ENCODE peak calls at places on chromosome 7, in seven cellular contexts. A is BE2C, F is psoas muscle, L is AG04450, U is cardiac muscle cell, M is colonic mucosa, I is mesendoderm. J is an unnamed sample.

GRCh38 chr7:33816106-33816505 is 89.2 kb upstream of the BMPER start:
- DNase-seq in I (no peak), F (no peak), M (no peak), U (peak), A (no peak), L (no peak), J (no peak)

GRCh38 chr7:75688200-75689136 is 50.3 kb downstream of the HIP1 start:
- DNase-seq in M (no peak), L (no peak), A (peak), U (no peak), F (peak), I (no peak), J (no peak)

GRCh38 chr7:142375710-142376313 is 118.0 kb upstream of the PRSS58 start:
- DNase-seq in U (peak), M (no peak), I (peak), A (no peak), L (no peak), F (peak), J (no peak)

GRCh38 chr7:98826400-98826799 is 43.4 kb downstream of the TMEM130 start:
- DNase-seq in I (no peak), U (no peak), M (no peak), A (no peak), F (no peak), L (no peak), J (no peak)

GRCh38 chr7:135508853-135509588 is 881 bp downstream of the CNOT4 start:
- DNase-seq in U (peak), A (peak), L (no peak), F (no peak), M (peak), I (peak), J (no peak)

GRCh38 chr7:45193868-45194267 is 36.3 kb downstream of the RAMP3 start:
- DNase-seq in U (no peak), L (no peak), A (no peak), M (no peak), F (peak), I (no peak), J (no peak)

GRCh38 chr7:37942934-37943610 is 22.6 kb downstream of the EPDR1 start:
- DNase-seq in M (peak), I (peak), U (peak), F (peak), L (no peak), A (no peak), J (no peak)

GRCh38 chr7:25759281-25759680 is 392.7 kb upstream of the NFE2L3 start:
- DNase-seq in M (no peak), A (no peak), I (no peak), L (no peak), F (no peak), U (no peak), J (no peak)

GRCh38 chr7:141072548-141073172 is 1.2 kb upstream of the TMEM178B start:
- DNase-seq in M (no peak), L (peak), I (peak), U (peak), F (peak), A (peak), J (no peak)

GRCh38 chr7:116194115-116194514 is 16.2 kb upstream of the TES start:
- DNase-seq in F (no peak), U (no peak), A (no peak), I (no peak), L (no peak), M (no peak), J (no peak)

GRCh38 chr7:99041526-99041925 is 102.4 kb downstream of the SMURF1 start:
- DNase-seq in L (no peak), F (no peak), I (no peak), U (no peak), A (no peak), M (peak), J (no peak)

GRCh38 chr7:76346778-76347177 is 12.0 kb downstream of the YWHAG start:
- DNase-seq in I (no peak), A (no peak), M (no peak), L (no peak), F (no peak), U (no peak), J (no peak)

GRCh38 chr7:25527665-25528064 is 299.4 kb upstream of the NPVF start:
- DNase-seq in I (no peak), F (no peak), A (no peak), M (no peak), L (no peak), U (no peak), J (no peak)

GRCh38 chr7:80014507-80014906 is 120.1 kb upstream of the GNAI1 start:
- DNase-seq in F (no peak), M (no peak), I (peak), U (no peak), A (no peak), L (no peak), J (no peak)
- H3K4me3 ChIP-seq in F (no peak), M (no peak), I (no peak), U (no peak), A (no peak), L (no peak), J (no peak)

DNA sequence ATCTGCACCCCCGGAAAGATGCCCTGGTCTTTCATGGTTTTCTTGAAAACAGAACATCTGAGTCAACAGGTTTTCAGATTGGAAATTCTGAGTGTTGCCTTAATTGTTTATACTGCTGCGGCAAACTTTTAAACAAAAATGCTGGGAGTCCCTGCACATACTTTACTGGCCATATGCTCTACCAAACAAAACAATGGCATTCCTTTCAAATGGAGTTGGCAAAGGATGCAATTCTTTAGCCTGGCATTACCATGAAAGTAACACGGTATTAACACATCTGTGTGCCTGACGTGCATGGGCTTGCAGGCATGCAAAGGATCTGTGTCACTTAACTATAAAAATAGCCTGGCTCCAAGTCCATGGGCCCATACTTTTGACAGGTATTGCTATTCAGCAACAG is 4.2 kb downstream of the INHBA start:
- DNase-seq in F (no peak), M (no peak), I (no peak), A (no peak), U (no peak), L (peak), J (no peak)
- H3K4me3 ChIP-seq in F (peak), M (no peak), I (no peak), A (no peak), U (peak), L (peak), J (peak)

GRCh38 chr7:867001-867405 is 9.4 kb upstream of the GET4 start:
- DNase-seq in M (peak), F (peak), I (no peak), U (no peak), A (no peak), L (peak), J (peak)
- H3K4me3 ChIP-seq in M (no peak), F (no peak), I (no peak), U (no peak), A (no peak), L (peak), J (peak)

DNA sequence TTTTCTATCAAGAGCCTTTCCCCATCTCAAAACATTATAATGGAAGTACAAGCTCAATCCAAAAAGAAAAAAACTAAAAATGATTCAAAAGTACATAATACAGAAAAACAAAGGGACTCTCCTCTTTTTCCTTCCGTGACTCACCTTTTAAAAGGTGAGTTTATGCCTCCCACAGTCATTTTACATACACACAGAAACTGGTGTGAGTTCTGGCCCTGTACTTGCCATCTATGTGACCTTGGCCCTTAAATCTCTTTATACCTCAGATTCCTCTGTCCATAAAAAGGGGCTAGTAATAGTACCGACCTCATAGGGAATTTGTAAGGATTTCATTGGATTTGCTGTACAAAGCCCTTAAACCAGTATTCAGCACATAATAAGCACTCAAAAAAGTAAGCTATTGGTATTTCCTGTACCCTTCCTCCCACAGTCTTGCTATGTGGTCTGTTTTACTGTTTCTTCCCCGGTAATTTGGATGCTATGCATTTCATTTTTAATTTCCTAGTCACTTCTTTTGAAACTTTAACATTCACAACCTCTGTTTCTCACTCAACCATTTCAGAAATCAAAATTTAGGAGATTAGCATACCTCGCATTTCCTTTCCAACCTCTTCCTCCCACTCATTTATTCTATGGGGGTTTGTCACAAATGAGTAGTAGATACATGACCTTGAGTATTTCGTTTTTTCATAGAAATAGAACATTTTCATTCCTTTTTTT is 39.0 kb downstream of the STK17A start:
- DNase-seq in A (no peak), U (no peak), M (no peak), L (no peak), I (no peak), F (no peak), J (no peak)
- H3K4me3 ChIP-seq in A (no peak), U (no peak), M (no peak), L (no peak), I (no peak), F (no peak), J (no peak)

DNA sequence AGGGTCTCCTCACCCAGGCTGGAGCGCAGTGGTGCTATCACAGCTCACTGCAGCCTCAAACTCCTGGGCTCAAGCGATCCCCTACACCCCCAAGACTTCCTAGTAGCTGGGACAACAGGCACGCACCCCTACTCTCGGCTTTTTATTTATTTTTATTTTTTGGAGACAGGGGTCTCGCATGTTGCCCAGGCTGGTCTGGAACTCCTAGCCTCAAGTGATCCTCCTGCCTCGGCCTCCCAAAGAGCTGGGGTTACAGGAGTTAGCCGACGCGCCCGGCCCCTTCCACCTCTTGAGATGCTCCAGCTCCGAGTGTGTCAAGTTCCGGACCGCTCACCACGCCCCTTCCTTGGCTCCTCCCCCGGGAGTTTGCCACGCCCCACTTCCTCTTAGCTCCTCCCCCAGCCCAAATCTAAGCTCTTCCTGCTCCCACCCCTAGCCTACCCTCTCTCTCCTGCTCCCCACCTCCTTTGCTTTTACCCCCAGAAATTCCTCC is 6.3 kb downstream of the NAT16 start:
- DNase-seq in U (no peak), F (no peak), M (peak), A (no peak), I (peak), L (no peak), J (no peak)
- H3K4me3 ChIP-seq in U (peak), F (peak), M (no peak), A (no peak), I (peak), L (peak), J (no peak)

GRCh38 chr7:157796846-157797245 is 460.0 kb downstream of the DNAJB6 start:
- DNase-seq in F (peak), U (no peak), A (no peak), L (no peak), M (no peak), I (no peak), J (no peak)
- H3K4me3 ChIP-seq in F (no peak), U (no peak), A (no peak), L (no peak), M (no peak), I (no peak), J (no peak)

DNA sequence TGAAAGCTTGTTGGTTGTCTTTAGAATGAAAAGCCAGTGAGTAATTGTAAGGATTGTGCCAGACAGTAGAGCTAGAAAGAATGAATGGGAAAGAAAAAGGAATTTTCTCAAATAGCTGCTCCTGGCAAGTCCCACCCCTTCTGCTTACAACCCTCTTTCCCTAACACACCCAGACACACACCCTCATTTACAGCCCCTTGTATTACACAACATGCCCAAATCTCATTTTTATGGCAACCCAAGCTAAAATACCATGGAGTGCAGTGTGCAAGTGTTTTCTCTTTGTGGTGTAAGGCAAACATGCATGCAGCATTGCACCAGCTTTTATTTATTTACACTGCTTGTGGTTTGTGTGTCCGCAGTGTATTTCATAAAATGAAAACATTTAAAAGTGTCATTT is 1.5 kb downstream of the PRKAR2B start:
- DNase-seq in I (no peak), M (peak), A (no peak), U (no peak), F (no peak), L (peak), J (no peak)
- H3K4me3 ChIP-seq in I (no peak), M (peak), A (peak), U (peak), F (peak), L (peak), J (peak)

GRCh38 chr7:20220824-20221547 is 3.8 kb upstream of the MACC1 start:
- DNase-seq in F (no peak), L (peak), A (no peak), U (no peak), I (no peak), M (no peak), J (no peak)
- H3K4me3 ChIP-seq in F (no peak), L (no peak), A (no peak), U (no peak), I (no peak), M (no peak), J (no peak)